ENCODE peak calls at places on chromosomes 6 and 20, in five cellular contexts. Q is IMR-90, G is GM23338, O is neural progenitor cell, R is fibroblast of lung. J is an unnamed sample.

GRCh38 chr20:49916146-49917002 is 1.0 kb upstream of the SPATA2 start:
- DNase-seq in O (no peak), Q (peak; percentile 55), R (peak; percentile 32), G (no peak), J (peak; percentile 16)

GRCh38 chr6:148629197-148629909 is 117.5 kb upstream of the UST start:
- DNase-seq in Q (peak; percentile 44), R (peak; percentile 26), O (no peak), G (peak; percentile 21), J (no peak)

GRCh38 chr20:22394583-22394982 is 189.8 kb downstream of the FOXA2 start:
- DNase-seq in G (no peak), Q (no peak), O (no peak), R (no peak), J (no peak)

GRCh38 chr6:54695815-54696214 is 150.8 kb upstream of the FAM83B start:
- DNase-seq in G (no peak), O (no peak), R (no peak), Q (no peak), J (no peak)

GRCh38 chr20:58870293-58871014 is 17.9 kb downstream of the GNAS start:
- DNase-seq in O (peak; percentile 82), Q (peak; percentile 47), R (no peak), G (peak; percentile 90), J (no peak)

GRCh38 chr20:49594143-49594928 is 26.4 kb upstream of the PTGIS start:
- DNase-seq in Q (peak; percentile 87), G (no peak), R (peak; percentile 77), O (no peak), J (peak; percentile 74)

GRCh38 chr6:14312497-14312896 is 194.9 kb downstream of the CD83 start:
- DNase-seq in G (no peak), O (no peak), Q (no peak), R (no peak), J (no peak)

GRCh38 chr6:107716688-107717089 is 107.4 kb downstream of the SCML4 start:
- DNase-seq in O (no peak), R (peak; percentile 21), G (peak; percentile 79), Q (peak; percentile 43), J (no peak)

GRCh38 chr6:141265748-141266647 is 866.7 kb upstream of the GJE1 start:
- DNase-seq in R (peak; percentile 14), O (no peak), G (peak; percentile 13), Q (no peak), J (peak; percentile 14)

GRCh38 chr6:7697820-7698623 is 27.9 kb upstream of the BMP6 start:
- DNase-seq in G (peak; percentile 29), Q (peak; percentile 97), O (no peak), R (peak; percentile 92), J (peak; percentile 89)

GRCh38 chr20:59165794-59166709 is 2.4 kb downstream of the ZNF831 start:
- DNase-seq in R (no peak), Q (no peak), O (no peak), G (no peak), J (no peak)

GRCh38 chr6:122702846-122703245 is 76.7 kb upstream of the FABP7 start:
- DNase-seq in G (no peak), O (no peak), Q (no peak), R (no peak), J (no peak)

GRCh38 chr6:85404497-85405174 is 45.2 kb upstream of the NT5E start:
- DNase-seq in G (no peak), R (peak; percentile 96), Q (peak; percentile 95), O (no peak), J (peak; percentile 93)

GRCh38 chr6:22353036-22353560 is 56.3 kb upstream of the PRL start:
- DNase-seq in Q (no peak), G (no peak), O (no peak), R (no peak), J (no peak)

GRCh38 chr20:47669927-47670890 is 115.1 kb downstream of the SULF2 start:
- DNase-seq in O (no peak), G (no peak), R (no peak), Q (no peak), J (no peak)

GRCh38 chr6:21500314-21500713 is 93.2 kb upstream of the SOX4 start:
- DNase-seq in R (peak; percentile 27), G (no peak), O (no peak), Q (no peak), J (peak; percentile 16)

GRCh38 chr6:151374024-151374423 is 17.3 kb downstream of the ZBTB2 start:
- DNase-seq in R (no peak), G (peak; percentile 55), O (no peak), Q (no peak), J (no peak)

GRCh38 chr6:134631398-134631924 is 313.5 kb upstream of the SGK1 start:
- DNase-seq in O (no peak), R (no peak), Q (no peak), G (no peak), J (no peak)

GRCh38 chr20:43409041-43409913 is 48.4 kb upstream of the SRSF6 start:
- DNase-seq in G (peak; percentile 57), R (peak; percentile 17), O (peak; percentile 68), Q (peak; percentile 52), J (no peak)

GRCh38 chr20:1524004-1524403 is 32.8 kb upstream of the SIRPB2 start:
- DNase-seq in R (no peak), O (no peak), Q (no peak), G (no peak), J (no peak)

GRCh38 chr6:72218125-72218524 is 331.8 kb downstream of the RIMS1 start:
- DNase-seq in G (peak; percentile 83), R (peak; percentile 15), O (peak; percentile 81), Q (peak; percentile 38), J (peak; percentile 10)

GRCh38 chr6:157905590-157906337 is 75.9 kb upstream of the SYNJ2 start:
- DNase-seq in R (no peak), O (peak; percentile 41), G (peak; percentile 57), Q (no peak), J (no peak)

GRCh38 chr6:153150767-153151440 is 19.8 kb upstream of the RGS17 start:
- DNase-seq in G (no peak), Q (no peak), O (no peak), R (no peak), J (no peak)

GRCh38 chr6:43739642-43740091 is 30.3 kb upstream of the VEGFA start:
- DNase-seq in O (no peak), R (no peak), Q (no peak), G (no peak), J (no peak)
- H2AFZ ChIP-seq in O (no peak overlapping the region), R (no peak overlapping the region), Q (no peak overlapping the region), G (peak overlapping the region; percentile 23), J (no peak overlapping the region)

DNA sequence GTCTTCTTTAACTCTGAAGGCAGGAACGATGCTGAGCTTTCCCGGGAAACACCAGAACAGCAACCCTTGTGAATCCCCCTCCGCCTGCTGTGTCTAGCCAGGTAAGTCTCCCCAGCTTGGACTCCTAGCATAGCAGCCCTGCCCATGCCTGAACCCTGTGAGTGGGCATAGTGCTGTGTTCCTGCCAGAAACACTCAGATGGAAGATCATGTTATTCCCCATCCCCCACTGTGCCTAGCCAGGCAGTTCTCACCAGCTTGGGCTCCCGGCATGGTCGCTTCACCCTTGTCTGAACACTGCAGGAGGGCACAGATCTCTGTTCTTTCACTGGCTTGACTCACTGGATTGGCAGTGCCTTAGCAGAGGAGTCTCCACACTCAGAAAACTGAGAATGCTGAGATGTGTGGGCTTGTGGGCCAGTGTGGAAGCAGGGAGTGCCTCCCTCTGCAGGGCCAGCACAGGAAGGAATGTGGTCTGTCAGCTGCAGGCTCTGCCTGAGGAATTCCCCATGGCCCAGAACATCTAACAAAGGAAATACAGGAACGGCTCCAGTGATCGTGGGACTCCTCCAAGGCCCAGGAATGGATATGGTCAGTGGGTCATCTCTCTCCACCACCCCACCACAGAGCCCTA is 440.1 kb upstream of the ADGRB3 start:
- DNase-seq in G (no peak), R (no peak), O (no peak), Q (no peak), J (no peak)
- H2AFZ ChIP-seq in G (no peak overlapping the region), R (no peak overlapping the region), O (no peak overlapping the region), Q (no peak overlapping the region), J (no peak overlapping the region)

DNA sequence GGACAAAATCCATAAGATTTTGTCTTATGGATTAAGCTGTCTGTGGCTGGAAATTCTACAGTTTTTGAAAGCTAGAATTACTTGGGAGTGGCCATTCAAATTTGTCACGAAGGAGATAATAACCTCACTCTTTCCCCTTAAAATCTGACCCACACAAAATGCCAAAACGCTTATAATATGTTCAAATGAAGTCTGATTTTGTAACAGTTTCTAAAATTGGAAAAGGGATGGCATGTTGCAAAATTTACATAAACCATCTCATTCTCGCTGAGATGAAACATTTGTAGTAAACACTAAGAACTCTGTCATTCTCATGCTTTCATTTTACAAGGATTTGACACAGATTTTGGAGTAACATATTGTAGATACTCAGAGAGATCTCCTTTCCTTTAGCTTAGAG is 112.7 kb downstream of the GJA1 start:
- DNase-seq in R (no peak), O (no peak), G (no peak), Q (no peak), J (no peak)
- H2AFZ ChIP-seq in R (no peak overlapping the region), O (no peak overlapping the region), G (no peak overlapping the region), Q (no peak overlapping the region), J (no peak overlapping the region)

DNA sequence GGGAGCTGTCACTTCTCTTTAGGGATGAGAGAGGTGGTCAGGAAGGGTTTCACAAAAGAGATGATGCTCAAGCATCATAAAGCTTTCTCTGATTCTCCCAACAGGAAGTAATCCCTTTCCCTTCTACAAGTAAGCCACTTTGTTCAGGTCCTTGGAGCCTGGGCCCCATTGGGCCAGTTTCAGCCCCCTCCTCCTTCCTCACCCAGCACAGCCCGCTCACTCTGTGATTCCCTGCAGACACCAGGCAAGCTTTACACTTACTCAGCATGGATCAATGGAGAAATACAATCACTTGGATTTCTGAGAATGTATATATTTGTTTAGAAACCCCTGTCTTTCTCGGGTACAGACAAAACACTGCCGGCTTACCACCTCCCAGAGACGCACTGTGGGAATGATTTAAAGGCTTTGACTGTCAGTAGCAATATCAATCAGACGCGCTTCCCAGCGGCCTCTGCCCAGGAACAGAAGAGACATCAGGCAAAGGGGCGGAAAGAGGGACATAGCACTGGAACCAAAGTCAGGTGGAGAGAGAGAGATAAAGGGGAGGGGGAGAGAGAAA is 186.5 kb downstream of the MAFB start:
- DNase-seq in Q (no peak), G (no peak), R (no peak), O (peak; percentile 94), J (no peak)
- H2AFZ ChIP-seq in Q (no peak overlapping the region), G (peak overlapping the region; percentile 83), R (no peak overlapping the region), O (no peak overlapping the region), J (no peak overlapping the region)

GRCh38 chr6:77095936-77096627 is 367.2 kb downstream of the HTR1B start:
- DNase-seq in G (no peak), R (no peak), O (peak; percentile 58), Q (no peak), J (no peak)

GRCh38 chr6:77089776-77090175 is 373.5 kb downstream of the HTR1B start:
- DNase-seq in R (no peak), G (no peak), Q (peak; percentile 13), O (no peak), J (no peak)

GRCh38 chr6:77092971-77093370 is 370.3 kb downstream of the HTR1B start:
- DNase-seq in R (peak; percentile 3), Q (peak; percentile 85), G (no peak), O (no peak), J (peak; percentile 1)

GRCh38 chr6:77097940-77098339 is 365.4 kb downstream of the HTR1B start:
- DNase-seq in R (no peak), G (no peak), O (no peak), Q (no peak), J (no peak)

DNA sequence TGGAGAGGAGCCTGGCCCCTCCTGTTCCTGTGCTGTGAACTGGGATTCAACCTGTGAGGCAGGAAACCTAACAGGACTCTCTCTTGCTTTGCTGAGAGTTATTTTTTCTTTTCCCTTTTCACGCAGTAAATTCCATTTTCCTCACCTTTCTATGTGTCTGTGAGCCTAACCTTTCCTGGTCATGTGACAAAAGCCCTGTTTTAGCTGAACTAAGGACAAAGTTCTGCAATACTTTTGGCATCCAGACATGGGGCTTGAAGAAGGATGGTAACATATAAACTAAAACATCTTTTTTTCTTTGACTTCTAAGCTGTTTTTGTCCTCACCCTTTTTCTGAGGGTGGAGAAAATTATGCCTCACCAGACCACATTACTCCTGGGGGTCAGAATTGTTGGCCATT is 368.5 kb downstream of the HTR1B start:
- DNase-seq in O (no peak), G (no peak), R (no peak), Q (no peak), J (no peak)
- H2AFZ ChIP-seq in O (no peak overlapping the region), G (peak overlapping the region; percentile 7), R (no peak overlapping the region), Q (no peak overlapping the region), J (no peak overlapping the region)

J was measured in astrocyte.